ENCODE peak calls at places on chromosomes 4 and X, in five cellular contexts. F is G401; M is C1 segment of cervical spinal cord; R is NCI-H146; G is central memory CD8-positive, alpha-beta T cell. N is an unnamed sample.

GRCh38 chr4:114326358-114326757 is 272.2 kb upstream of the UGT8 start:
- DNase-seq in F (no peak), M (no peak), R (peak), G (no peak), N (no peak)

GRCh38 chrX:151169783-151170182 is 6.6 kb upstream of the GPR50 start:
- DNase-seq in F (no peak), M (no peak), R (no peak), G (no peak), N (no peak)

GRCh38 chr4:184280591-184281071 is 63.0 kb upstream of the ENPP6 start:
- DNase-seq in F (no peak), M (no peak), R (no peak), G (no peak), N (no peak)

GRCh38 chr4:166459616-166460015 is 586.6 kb downstream of the TLL1 start:
- DNase-seq in F (no peak), M (no peak), R (no peak), G (no peak), N (no peak)

GRCh38 chrX:143664302-143664701 is 28.4 kb upstream of the SLITRK4 start:
- DNase-seq in F (peak), M (no peak), R (no peak), G (no peak), N (no peak)

GRCh38 chr4:183589710-183590109 is 69.3 kb downstream of the RWDD4 start:
- DNase-seq in F (no peak), M (no peak), R (no peak), G (no peak), N (no peak)

GRCh38 chrX:45619290-45619689 is 418.6 kb upstream of the DIPK2B start:
- DNase-seq in F (no peak), M (no peak), R (peak), G (no peak), N (no peak)

GRCh38 chr4:10074767-10075105 is 41.9 kb downstream of the WDR1 start:
- DNase-seq in F (no peak), M (no peak), R (no peak), G (no peak), N (no peak)

GRCh38 chr4:20682853-20683252 is 17.4 kb upstream of the PACRGL start:
- DNase-seq in F (no peak), M (no peak), R (no peak), G (no peak), N (no peak)

GRCh38 chrX:139596068-139596467 is 65.5 kb downstream of the F9 start:
- DNase-seq in F (no peak), M (no peak), R (no peak), G (no peak), N (no peak)

GRCh38 chr4:47287735-47288134 is 175.8 kb downstream of the COMMD8 start:
- DNase-seq in F (no peak), M (no peak), R (no peak), G (no peak), N (no peak)

GRCh38 chrX:35787867-35788266 is 10.3 kb upstream of the MAGEB16 start:
- DNase-seq in F (no peak), M (no peak), R (no peak), G (no peak), N (no peak)

GRCh38 chrX:142593470-142593869 is 388.4 kb upstream of the MAGEC2 start:
- DNase-seq in F (no peak), M (no peak), R (no peak), G (no peak), N (no peak)

GRCh38 chr4:1218892-1219552 is 29.9 kb downstream of the CTBP1 start:
- DNase-seq in F (no peak), M (no peak), R (no peak), G (no peak), N (no peak)

GRCh38 chr4:175947117-175947722 is 118.4 kb upstream of the WDR17 start:
- DNase-seq in F (peak), M (no peak), R (no peak), G (no peak), N (no peak)

GRCh38 chrX:130728208-130728607 is 174.8 kb downstream of the ENOX2 start:
- DNase-seq in F (no peak), M (no peak), R (no peak), G (no peak), N (no peak)

GRCh38 chrX:69539437-69539836 is 35.3 kb downstream of the NALF2 start:
- DNase-seq in F (no peak), M (no peak), R (no peak), G (no peak), N (no peak)

GRCh38 chr4:133483600-133484246 is 334.6 kb downstream of the PCDH10 start:
- DNase-seq in F (peak), M (no peak), R (peak), G (no peak), N (no peak)

GRCh38 chr4:41728571-41728908 is 20.0 kb downstream of the PHOX2B start:
- DNase-seq in F (no peak), M (no peak), R (no peak), G (no peak), N (no peak)

GRCh38 chr4:173505924-173506779 is 23.9 kb downstream of the HAND2 start:
- DNase-seq in F (peak), M (no peak), R (peak), G (no peak), N (no peak)

GRCh38 chrX:38117485-38117884 is 103.2 kb downstream of the SRPX start:
- DNase-seq in F (no peak), M (no peak), R (no peak), G (no peak), N (no peak)

GRCh38 chr4:135256111-135256510 is 1054.5 kb upstream of the PABPC4L start:
- DNase-seq in F (no peak), M (no peak), R (no peak), G (no peak), N (no peak)

GRCh38 chr4:141501395-141501794 is 135.0 kb upstream of the IL15 start:
- DNase-seq in F (no peak), M (no peak), R (no peak), G (no peak), N (no peak)

N was measured in neuronal stem cell.